ENCODE peak calls at places on chromosome 1, in four cellular contexts. U is AG04450, I is C1 segment of cervical spinal cord, E is psoas muscle. N is an unnamed sample.
A peak's percentile ranks its signal among the peaks of the same experiment; 100 is the strongest.

GRCh38 chr1:201506573-201507567 is at the start of gene CSRP1:
- DNase-seq in U (no peak), E (peak; percentile 82), I (peak; percentile 83), N (peak; percentile 75)

GRCh38 chr1:7784492-7785071 is 491 bp downstream of the PER3 start:
- DNase-seq in U (no peak), I (no peak), E (no peak), N (peak; percentile 49)

GRCh38 chr1:223784541-223784940 is 61.2 kb downstream of the TP53BP2 start:
- DNase-seq in E (no peak), I (no peak), U (no peak), N (no peak)

GRCh38 chr1:32332290-32333079 is 3.5 kb downstream of the MARCKSL1 start:
- DNase-seq in E (no peak), I (peak; percentile 61), U (no peak), N (no peak)

GRCh38 chr1:204920511-204920910 is 49.8 kb downstream of the NFASC start:
- DNase-seq in E (no peak), I (no peak), U (no peak), N (no peak)

GRCh38 chr1:155136728-155137127 is 1.1 kb downstream of the SLC50A1 start:
- DNase-seq in U (no peak), I (no peak), E (no peak), N (peak; percentile 6)

GRCh38 chr1:100734716-100735115 is 15.2 kb downstream of the VCAM1 start:
- DNase-seq in I (no peak), E (no peak), U (peak; percentile 37), N (no peak)

GRCh38 chr1:31694910-31695300 is 8.9 kb downstream of the COL16A1 start:
- DNase-seq in I (peak; percentile 82), U (no peak), E (no peak), N (no peak)

GRCh38 chr1:212355230-212355969 is 59.3 kb downstream of the PACC1 start:
- DNase-seq in E (no peak), U (no peak), I (no peak), N (no peak)